ENCODE peak calls at places on chromosomes 2 and 18, in five cellular contexts. One of them, this sample, is unnamed.

GRCh38 chr2:151334082-151334815 is 23.1 kb upstream of the TNFAIP6 start:
- DNase-seq in omental fat pad: no peak
- DNase-seq in GM13977: no peak
- DNase-seq in heart left ventricle: no peak
- DNase-seq in lower lobe of right lung: no peak
- DNase-seq in this sample: no peak

GRCh38 chr2:85843543-85843942 is 45.2 kb downstream of the ST3GAL5 start:
- DNase-seq in omental fat pad: no peak
- DNase-seq in GM13977: no peak
- DNase-seq in heart left ventricle: no peak
- DNase-seq in lower lobe of right lung: no peak
- DNase-seq in this sample: no peak

GRCh38 chr18:77061291-77061945 is 71.2 kb downstream of the MBP start:
- DNase-seq in omental fat pad: no peak
- DNase-seq in GM13977: no peak
- DNase-seq in heart left ventricle: no peak
- DNase-seq in lower lobe of right lung: no peak
- DNase-seq in this sample: no peak

GRCh38 chr2:191012845-191013616 is 940 bp downstream of the STAT1 start:
- DNase-seq in omental fat pad: no peak
- DNase-seq in GM13977: no peak
- DNase-seq in heart left ventricle: no peak
- DNase-seq in lower lobe of right lung: no peak
- DNase-seq in this sample: no peak

GRCh38 chr2:106282816-106283215 is 88.7 kb upstream of the UXS1 start:
- DNase-seq in omental fat pad: no peak
- DNase-seq in GM13977: no peak
- DNase-seq in heart left ventricle: no peak
- DNase-seq in lower lobe of right lung: no peak
- DNase-seq in this sample: no peak

GRCh38 chr18:70181015-70181414 is 24.5 kb downstream of the RTTN start:
- DNase-seq in omental fat pad: no peak
- DNase-seq in GM13977: no peak
- DNase-seq in heart left ventricle: no peak
- DNase-seq in lower lobe of right lung: no peak
- DNase-seq in this sample: no peak

GRCh38 chr2:1032030-1032429 is 81.4 kb downstream of the SNTG2 start:
- DNase-seq in omental fat pad: no peak
- DNase-seq in GM13977: no peak
- DNase-seq in heart left ventricle: no peak
- DNase-seq in lower lobe of right lung: no peak
- DNase-seq in this sample: no peak

GRCh38 chr2:25401307-25402021 is 59.7 kb upstream of the DNMT3A start:
- DNase-seq in omental fat pad: no peak
- DNase-seq in GM13977: no peak
- DNase-seq in heart left ventricle: no peak
- DNase-seq in lower lobe of right lung: no peak
- DNase-seq in this sample: no peak

GRCh38 chr2:174774828-174775227 is 10.6 kb upstream of the CHRNA1 start:
- DNase-seq in omental fat pad: no peak
- DNase-seq in GM13977: no peak
- DNase-seq in heart left ventricle: no peak
- DNase-seq in lower lobe of right lung: no peak
- DNase-seq in this sample: no peak

GRCh38 chr18:58881469-58881868 is 16.8 kb downstream of the ZNF532 start:
- DNase-seq in omental fat pad: no peak
- DNase-seq in GM13977: no peak
- DNase-seq in heart left ventricle: no peak
- DNase-seq in lower lobe of right lung: no peak
- DNase-seq in this sample: no peak

GRCh38 chr2:217953011-217953481 is 49.7 kb downstream of the TNS1 start:
- DNase-seq in omental fat pad: no peak
- DNase-seq in GM13977: no peak
- DNase-seq in heart left ventricle: peak; percentile 55
- DNase-seq in lower lobe of right lung: peak; percentile 42
- DNase-seq in this sample: peak; percentile 30

GRCh38 chr2:186570587-186570986 is 19.3 kb upstream of the ITGAV start:
- DNase-seq in omental fat pad: no peak
- DNase-seq in GM13977: no peak
- DNase-seq in heart left ventricle: no peak
- DNase-seq in lower lobe of right lung: no peak
- DNase-seq in this sample: no peak

GRCh38 chr2:10239561-10239967 is 63.1 kb upstream of the HPCAL1 start:
- DNase-seq in omental fat pad: no peak
- DNase-seq in GM13977: no peak
- DNase-seq in heart left ventricle: no peak
- DNase-seq in lower lobe of right lung: peak; percentile 21
- DNase-seq in this sample: peak; percentile 31

GRCh38 chr2:10236571-10237391 is 65.9 kb upstream of the HPCAL1 start:
- DNase-seq in omental fat pad: no peak
- DNase-seq in GM13977: no peak
- DNase-seq in heart left ventricle: no peak
- DNase-seq in lower lobe of right lung: peak; percentile 22
- DNase-seq in this sample: peak; percentile 43

GRCh38 chr2:10237392-10238321 is 65.0 kb upstream of the HPCAL1 start:
- DNase-seq in omental fat pad: no peak
- DNase-seq in GM13977: no peak
- DNase-seq in heart left ventricle: peak; percentile 39
- DNase-seq in lower lobe of right lung: peak; percentile 28
- DNase-seq in this sample: peak; percentile 36

GRCh38 chr2:10238991-10239485 is 63.7 kb upstream of the HPCAL1 start:
- DNase-seq in omental fat pad: no peak
- DNase-seq in GM13977: no peak
- DNase-seq in heart left ventricle: no peak
- DNase-seq in lower lobe of right lung: peak; percentile 21
- DNase-seq in this sample: peak; percentile 34

DNA sequence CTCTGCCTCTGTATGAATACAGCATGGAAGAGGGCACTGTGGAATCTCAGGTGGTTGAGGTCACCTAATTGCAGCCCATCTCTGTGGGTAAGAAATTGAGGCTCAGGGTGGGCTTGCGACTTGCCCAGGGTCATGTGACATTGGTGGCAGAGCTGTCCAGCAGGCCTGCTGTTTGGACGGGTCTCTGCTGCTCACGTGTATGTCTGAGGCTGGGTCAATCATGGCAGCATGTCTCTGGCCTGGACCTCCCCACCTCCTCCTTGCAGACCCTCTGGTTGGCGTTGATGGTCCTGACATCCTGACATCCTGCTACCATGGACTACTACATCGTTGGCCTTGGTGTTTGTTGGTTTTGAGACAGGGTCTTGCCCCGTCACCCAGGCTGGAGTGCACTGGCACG is 64.3 kb upstream of the HPCAL1 start:
- DNase-seq in omental fat pad: no peak
- DNase-seq in GM13977: no peak
- DNase-seq in heart left ventricle: no peak
- DNase-seq in lower lobe of right lung: peak; percentile 14
- DNase-seq in this sample: no peak
- TF ChIP-seq CTCF in omental fat pad: no peak
- TF ChIP-seq CTCF in GM13977: no peak
- TF ChIP-seq CTCF in heart left ventricle: no peak
- TF ChIP-seq CTCF in lower lobe of right lung: no peak
- TF ChIP-seq CTCF in this sample: no peak

DNA sequence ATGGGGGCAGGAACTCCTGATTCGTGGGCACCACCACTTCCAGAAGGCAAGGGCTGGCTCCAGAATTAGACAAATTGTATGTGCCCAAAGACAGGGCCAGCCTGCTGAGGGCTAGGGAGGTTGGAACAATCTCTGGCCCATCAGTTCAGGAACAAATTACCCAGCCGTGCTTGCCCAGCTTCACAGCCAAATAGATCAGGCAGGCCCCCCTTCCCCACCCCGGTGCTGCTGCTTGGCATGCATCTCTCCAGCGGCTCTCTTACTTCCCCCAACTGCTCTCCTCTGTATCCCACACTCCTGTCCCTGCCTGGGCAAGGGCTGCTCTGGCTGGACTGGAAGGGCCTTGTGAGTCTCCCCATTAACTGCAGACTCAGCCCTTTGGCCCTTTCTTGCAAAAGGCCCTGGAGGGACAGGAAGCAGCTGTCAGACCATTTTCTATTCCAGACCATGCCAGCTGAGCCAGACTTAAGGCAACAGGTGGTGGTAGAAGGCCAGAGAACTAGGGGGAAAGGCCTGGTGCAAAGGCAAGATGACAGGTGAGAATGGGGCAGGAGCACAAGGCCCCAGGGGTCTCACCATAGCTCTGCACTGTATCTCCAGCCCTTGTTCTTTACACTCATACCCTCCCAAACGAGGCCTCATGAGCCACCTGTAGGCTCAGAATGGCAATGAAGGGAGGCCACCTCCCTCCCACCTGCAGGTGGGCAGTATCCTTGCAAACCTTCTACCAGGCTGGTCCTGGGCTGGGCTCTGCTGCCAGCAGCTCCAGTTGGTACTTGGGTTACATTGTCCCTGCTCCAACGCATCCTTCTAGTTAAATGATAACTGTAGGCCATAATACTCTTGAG is 30.7 kb upstream of the ACAA2 start:
- DNase-seq in omental fat pad: no peak
- DNase-seq in GM13977: no peak
- DNase-seq in heart left ventricle: no peak
- DNase-seq in lower lobe of right lung: no peak
- DNase-seq in this sample: no peak
- TF ChIP-seq CTCF in omental fat pad: no peak
- TF ChIP-seq CTCF in GM13977: no peak
- TF ChIP-seq CTCF in heart left ventricle: no peak
- TF ChIP-seq CTCF in lower lobe of right lung: no peak
- TF ChIP-seq CTCF in this sample: no peak

GRCh38 chr2:142877265-142877756 is at the start of gene KYNU:
- DNase-seq in omental fat pad: no peak
- DNase-seq in GM13977: peak; percentile 17
- DNase-seq in heart left ventricle: no peak
- DNase-seq in lower lobe of right lung: no peak
- DNase-seq in this sample: no peak
- TF ChIP-seq CTCF in omental fat pad: no peak
- TF ChIP-seq CTCF in GM13977: peak; percentile 17
- TF ChIP-seq CTCF in heart left ventricle: no peak
- TF ChIP-seq CTCF in lower lobe of right lung: peak; percentile 5
- TF ChIP-seq CTCF in this sample: peak; percentile 61

GRCh38 chr2:61421611-61422010 is 49.3 kb downstream of the USP34 start:
- DNase-seq in omental fat pad: no peak
- DNase-seq in GM13977: no peak
- DNase-seq in heart left ventricle: no peak
- DNase-seq in lower lobe of right lung: no peak
- DNase-seq in this sample: no peak

GRCh38 chr2:61425605-61426155 is 45.2 kb downstream of the USP34 start:
- DNase-seq in omental fat pad: no peak
- DNase-seq in GM13977: no peak
- DNase-seq in heart left ventricle: no peak
- DNase-seq in lower lobe of right lung: no peak
- DNase-seq in this sample: no peak

GRCh38 chr2:61431345-61431744 is 39.5 kb downstream of the USP34 start:
- DNase-seq in omental fat pad: no peak
- DNase-seq in GM13977: no peak
- DNase-seq in heart left ventricle: no peak
- DNase-seq in lower lobe of right lung: no peak
- DNase-seq in this sample: no peak

GRCh38 chr2:61423714-61424113 is 47.2 kb downstream of the USP34 start:
- DNase-seq in omental fat pad: no peak
- DNase-seq in GM13977: no peak
- DNase-seq in heart left ventricle: no peak
- DNase-seq in lower lobe of right lung: no peak
- DNase-seq in this sample: no peak

DNA sequence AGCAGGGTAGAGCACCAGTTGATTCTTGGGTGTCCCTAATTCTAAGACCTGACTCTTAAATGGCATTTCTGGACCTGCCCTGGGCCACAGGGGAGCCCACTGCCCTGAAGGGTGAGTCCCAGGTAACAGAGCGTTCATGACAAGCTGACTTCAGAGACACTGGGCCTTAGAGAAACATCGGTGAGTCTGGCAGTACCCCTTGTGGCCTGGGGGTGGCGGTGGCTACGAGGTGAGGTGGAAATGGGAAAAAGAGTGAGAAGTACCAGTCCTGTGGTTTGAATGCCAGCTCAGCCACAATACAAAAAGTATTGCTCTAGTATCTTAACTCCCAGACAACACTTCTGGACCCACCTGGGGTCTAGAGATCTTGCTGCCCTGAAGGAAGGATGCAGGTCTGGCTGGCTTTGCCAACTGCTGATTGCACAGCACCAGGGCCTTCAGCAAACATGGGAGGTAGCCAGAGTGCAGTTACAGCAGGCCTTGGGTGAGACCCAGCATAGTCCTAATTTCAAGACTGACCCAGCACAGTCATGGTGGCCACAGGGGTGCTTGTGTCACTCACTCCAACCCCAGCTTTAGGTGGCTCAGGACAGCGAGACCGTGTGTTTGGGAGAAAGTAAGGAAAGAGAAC is 44.5 kb downstream of the USP34 start:
- DNase-seq in omental fat pad: no peak
- DNase-seq in GM13977: peak; percentile 54
- DNase-seq in heart left ventricle: no peak
- DNase-seq in lower lobe of right lung: peak; percentile 67
- DNase-seq in this sample: peak; percentile 69
- TF ChIP-seq CTCF in omental fat pad: no peak
- TF ChIP-seq CTCF in GM13977: peak; percentile 94
- TF ChIP-seq CTCF in heart left ventricle: peak; percentile 47
- TF ChIP-seq CTCF in lower lobe of right lung: peak; percentile 63
- TF ChIP-seq CTCF in this sample: peak; percentile 79

DNA sequence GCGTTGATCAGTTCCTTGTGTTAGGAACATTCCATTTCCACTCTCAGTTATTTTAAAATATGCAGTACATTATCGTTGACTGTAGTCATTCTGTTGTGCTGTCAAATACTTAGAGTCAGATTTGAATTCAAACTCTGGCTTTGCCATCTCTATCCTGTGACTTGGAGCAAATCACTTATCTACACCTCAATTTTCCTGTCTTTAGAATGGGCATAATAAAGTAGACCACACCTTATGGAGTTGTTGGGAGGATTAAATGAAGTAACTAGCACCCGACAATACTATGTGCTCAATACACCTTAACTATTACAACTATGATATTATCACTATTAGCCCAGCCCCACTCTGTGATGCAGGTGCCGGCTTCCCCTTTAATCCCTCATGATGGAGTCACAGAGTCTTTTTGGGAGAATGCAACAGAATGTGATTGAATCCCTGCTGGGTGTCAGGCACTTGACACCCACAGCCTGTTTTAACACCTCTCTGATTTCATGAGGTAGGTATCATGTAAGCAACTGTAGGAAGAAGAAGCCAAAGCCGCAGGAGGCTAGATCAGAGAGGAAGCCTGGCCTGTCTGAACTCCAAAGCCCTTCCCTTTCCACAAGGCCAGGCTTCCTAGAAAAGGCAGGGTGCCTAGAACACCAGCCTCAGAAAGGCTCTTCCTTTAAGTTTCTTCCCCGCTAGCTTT is 308.4 kb downstream of the NAPG start:
- DNase-seq in omental fat pad: no peak
- DNase-seq in GM13977: no peak
- DNase-seq in heart left ventricle: no peak
- DNase-seq in lower lobe of right lung: no peak
- DNase-seq in this sample: no peak
- TF ChIP-seq CTCF in omental fat pad: no peak
- TF ChIP-seq CTCF in GM13977: no peak
- TF ChIP-seq CTCF in heart left ventricle: no peak
- TF ChIP-seq CTCF in lower lobe of right lung: no peak
- TF ChIP-seq CTCF in this sample: no peak

This sample was measured in CD14-positive monocyte.